ENCODE peak calls at places on chromosomes 2 and 18, in six cellular contexts. G, J, X, H, Y and T are unnamed samples.

GRCh38 chr2:95062247-95062646 is 36.7 kb downstream of the MAL start:
- DNase-seq in H (no peak), X (no peak), J (no peak), Y (no peak), G (no peak), T (no peak)

GRCh38 chr2:237327191-237327590 is 86.8 kb downstream of the COL6A3 start:
- DNase-seq in G (no peak), J (no peak), H (no peak), X (no peak), Y (no peak), T (no peak)

GRCh38 chr18:73270919-73271318 is 403.1 kb upstream of the NETO1 start:
- DNase-seq in Y (no peak), X (no peak), H (no peak), G (no peak), J (no peak), T (no peak)

GRCh38 chr2:217976301-217976700 is 26.5 kb downstream of the TNS1 start:
- DNase-seq in J (no peak), Y (no peak), H (no peak), G (no peak), X (no peak), T (no peak)

GRCh38 chr2:119156105-119156890 is 2.3 kb downstream of the C1QL2 start:
- DNase-seq in H (no peak), G (peak), Y (no peak), X (no peak), J (no peak), T (no peak)

GRCh38 chr2:43010428-43011141 is 215.8 kb downstream of the ZFP36L2 start:
- DNase-seq in J (no peak), X (no peak), G (no peak), Y (no peak), H (no peak), T (no peak)

GRCh38 chr2:28604284-28604843 is 108.5 kb downstream of the PLB1 start:
- DNase-seq in X (no peak), J (no peak), G (no peak), Y (no peak), H (no peak), T (no peak)

GRCh38 chr2:201448701-201449100 is 2.6 kb downstream of the TRAK2 start:
- DNase-seq in X (no peak), J (no peak), G (no peak), Y (no peak), H (no peak), T (no peak)

GRCh38 chr2:152763651-152764050 is 45.2 kb downstream of the ARL6IP6 start:
- DNase-seq in Y (no peak), X (no peak), J (no peak), G (no peak), H (no peak), T (no peak)

GRCh38 chr2:46645681-46646162 is 166.4 kb downstream of the TMEM247 start:
- DNase-seq in X (no peak), J (no peak), Y (no peak), G (no peak), H (no peak), T (no peak)

GRCh38 chr2:95240091-95240490 is 32.8 kb downstream of the ZNF892 start:
- DNase-seq in H (no peak), G (no peak), J (no peak), Y (no peak), X (no peak), T (no peak)

GRCh38 chr2:12716250-12717190 is at the start of gene TRIB2:
- DNase-seq in H (no peak), X (peak), G (peak), J (peak), Y (no peak), T (peak)

GRCh38 chr2:233999182-233999581 is 51.3 kb upstream of the SPP2 start:
- DNase-seq in Y (no peak), H (no peak), G (peak), X (no peak), J (no peak), T (no peak)

GRCh38 chr2:60354713-60355112 is 198.7 kb downstream of the BCL11A start:
- DNase-seq in G (no peak), Y (no peak), H (no peak), J (no peak), X (no peak), T (no peak)

GRCh38 chr2:233413529-233414272 is 59.4 kb downstream of the DGKD start:
- DNase-seq in G (peak), X (peak), Y (no peak), H (no peak), J (peak), T (no peak)

GRCh38 chr2:54665436-54665856 is 58.0 kb upstream of the EML6 start:
- DNase-seq in J (no peak), H (no peak), X (peak), G (peak), Y (no peak), T (peak)

GRCh38 chr18:49562481-49563129 is 748 bp downstream of the LIPG start:
- DNase-seq in X (no peak), G (no peak), H (no peak), Y (no peak), J (no peak), T (no peak)

GRCh38 chr18:77206676-77207370 is 42.8 kb upstream of the GALR1 start:
- DNase-seq in X (no peak), H (no peak), J (no peak), G (no peak), Y (no peak), T (no peak)

GRCh38 chr2:177328056-177328455 is 63.5 kb upstream of the NFE2L2 start:
- DNase-seq in H (no peak), G (no peak), X (no peak), J (no peak), Y (no peak), T (peak)

GRCh38 chr2:27152796-27153464 is 4.1 kb downstream of the TCF23 start:
- DNase-seq in G (no peak), Y (no peak), X (no peak), H (no peak), J (no peak), T (no peak)

GRCh38 chr2:8628179-8628869 is 53.5 kb upstream of the ID2 start:
- DNase-seq in G (no peak), Y (no peak), H (no peak), X (no peak), J (peak), T (peak)

GRCh38 chr2:180980185-180980942 is at the start of gene UBE2E3:
- DNase-seq in J (peak), Y (peak), G (peak), X (peak), H (no peak), T (peak)

GRCh38 chr2:98463988-98464771 is 19.5 kb downstream of the INPP4A start:
- DNase-seq in X (no peak), J (no peak), G (no peak), H (no peak), Y (no peak), T (no peak)

GRCh38 chr18:68757121-68757520 is 40.8 kb upstream of the CCDC102B start:
- DNase-seq in H (no peak), X (no peak), Y (no peak), G (no peak), J (no peak), T (no peak)

GRCh38 chr2:42545023-42545713 is 23.3 kb upstream of the MTA3 start:
- DNase-seq in H (no peak), X (no peak), J (no peak), G (no peak), Y (no peak), T (no peak)

GRCh38 chr2:212935749-212936148 is 215.7 kb downstream of the IKZF2 start:
- DNase-seq in G (no peak), Y (no peak), X (no peak), J (no peak), H (no peak), T (no peak)

GRCh38 chr2:150425121-150425559 is 62.3 kb downstream of the RND3 start:
- DNase-seq in J (no peak), Y (peak), X (no peak), H (no peak), G (no peak), T (no peak)

GRCh38 chr2:146523218-146523617 is 1321.6 kb upstream of the ACVR2A start:
- DNase-seq in Y (no peak), H (no peak), G (no peak), J (no peak), X (no peak), T (no peak)

GRCh38 chr2:25957743-25958142 is 24.6 kb downstream of the KIF3C start:
- DNase-seq in H (no peak), G (no peak), Y (no peak), X (no peak), J (no peak), T (no peak)

GRCh38 chr2:27710640-27711430 is 47.1 kb downstream of the SLC4A1AP start:
- DNase-seq in J (no peak), X (no peak), H (no peak), G (no peak), Y (no peak), T (no peak)

GRCh38 chr2:150403457-150403856 is 84.0 kb downstream of the RND3 start:
- DNase-seq in G (no peak), J (no peak), X (no peak), Y (no peak), H (peak), T (no peak)

GRCh38 chr18:73613706-73614340 is 533.8 kb downstream of the FBXO15 start:
- DNase-seq in J (no peak), X (no peak), H (no peak), Y (no peak), G (no peak), T (no peak)

GRCh38 chr2:56898986-56899385 is 715.2 kb downstream of the CCDC85A start:
- DNase-seq in G (no peak), J (no peak), X (no peak), H (no peak), Y (no peak), T (no peak)

GRCh38 chr2:73931531-73932500 is 5.1 kb downstream of the DGUOK start:
- DNase-seq in Y (no peak), J (no peak), X (no peak), H (no peak), G (no peak), T (no peak)

GRCh38 chr18:2961828-2962227 is 51.1 kb downstream of the LPIN2 start:
- DNase-seq in H (no peak), X (no peak), Y (no peak), G (peak), J (no peak), T (no peak)

GRCh38 chr2:240615830-240616547 is 9.3 kb upstream of the GPR35 start:
- DNase-seq in X (no peak), Y (no peak), G (peak), J (no peak), H (no peak), T (no peak)
- TF ChIP-seq CHD2 in X (no peak), Y (no peak), G (no peak), J (no peak), H (no peak), T (no peak)

DNA sequence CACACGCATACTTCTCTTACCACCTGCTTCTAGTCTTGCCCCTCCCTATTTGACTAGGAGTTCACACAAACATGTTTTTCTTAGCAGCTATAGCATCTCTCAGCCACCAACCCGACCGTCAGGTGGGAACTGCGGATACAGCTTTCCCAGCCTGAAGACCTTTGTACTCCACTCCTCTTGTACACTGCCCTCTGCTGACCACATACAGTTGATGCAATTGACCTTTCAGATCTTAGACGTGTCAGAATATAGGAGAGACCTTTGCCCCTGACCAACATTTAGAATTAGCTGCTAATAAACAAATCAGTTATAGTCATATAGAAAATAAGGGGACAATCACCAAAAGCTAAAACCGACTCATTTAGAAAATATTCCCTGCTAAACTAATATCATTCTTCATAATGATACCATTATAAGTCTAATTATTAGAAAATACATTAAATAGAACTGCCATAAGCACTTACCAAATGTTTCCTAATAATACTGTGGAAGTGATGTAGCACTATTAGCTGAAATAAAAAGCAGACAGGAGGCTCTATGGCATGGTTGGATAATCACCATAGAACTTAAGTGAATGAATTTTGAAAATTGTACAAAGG is 208.4 kb downstream of the RAD51AP2 start:
- DNase-seq in J (peak), Y (peak), X (peak), H (no peak), G (peak), T (peak)
- TF ChIP-seq CHD2 in J (no peak), Y (no peak), X (no peak), H (no peak), G (peak), T (no peak)

GRCh38 chr2:160928854-160929301 is 231.3 kb upstream of the TANK start:
- DNase-seq in Y (no peak), X (peak), G (no peak), J (no peak), H (no peak), T (no peak)

GRCh38 chr2:160934991-160935390 is 225.2 kb upstream of the TANK start:
- DNase-seq in J (no peak), X (no peak), H (no peak), Y (no peak), G (no peak), T (no peak)

GRCh38 chr2:160936407-160936806 is 223.8 kb upstream of the TANK start:
- DNase-seq in H (no peak), G (no peak), J (no peak), Y (no peak), X (no peak), T (no peak)

GRCh38 chr2:160934263-160934662 is 226.0 kb upstream of the TANK start:
- DNase-seq in Y (no peak), H (no peak), J (no peak), X (peak), G (no peak), T (no peak)

GRCh38 chr2:160932960-160933359 is 227.3 kb upstream of the TANK start:
- DNase-seq in X (peak), Y (no peak), H (no peak), G (no peak), J (peak), T (no peak)
- TF ChIP-seq CHD2 in X (no peak), Y (no peak), H (no peak), G (no peak), J (no peak), T (no peak)

GRCh38 chr2:183157131-183157530 is 32.9 kb downstream of the NUP35 start:
- DNase-seq in J (no peak), X (no peak), G (no peak), H (no peak), Y (no peak), T (no peak)

GRCh38 chr2:183164111-183165015 is 40.1 kb downstream of the NUP35 start:
- DNase-seq in J (no peak), H (no peak), X (no peak), Y (no peak), G (no peak), T (no peak)

GRCh38 chr2:183166210-183166609 is 42.0 kb downstream of the NUP35 start:
- DNase-seq in X (no peak), H (no peak), G (no peak), J (no peak), Y (no peak), T (no peak)

DNA sequence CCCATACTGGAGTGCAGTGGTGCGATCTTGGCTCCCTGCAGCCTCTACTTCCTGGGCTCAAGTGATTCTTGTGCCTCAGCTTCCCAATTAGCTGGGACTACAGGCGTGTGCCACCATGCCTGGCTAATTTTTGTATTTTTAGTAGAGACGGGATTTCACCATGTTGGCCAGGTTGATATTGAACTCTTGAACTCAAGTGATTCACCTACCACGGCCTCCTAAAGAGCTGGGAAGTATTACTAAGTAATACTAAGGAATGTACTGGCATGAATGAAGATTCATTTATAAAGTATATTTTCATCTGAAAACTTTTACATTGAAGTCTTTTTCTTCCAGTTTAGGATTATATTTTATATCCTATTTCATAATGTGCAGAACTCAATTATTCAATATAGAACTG is 38.1 kb downstream of the NUP35 start:
- DNase-seq in X (no peak), Y (no peak), G (no peak), J (no peak), H (no peak), T (no peak)
- TF ChIP-seq CHD2 in X (no peak), Y (no peak), G (no peak), J (no peak), H (no peak), T (no peak)

GRCh38 chr18:57913686-57914085 is 110.6 kb upstream of the ATP8B1 start:
- DNase-seq in J (no peak), Y (no peak), H (no peak), G (no peak), X (no peak), T (no peak)
- TF ChIP-seq CHD2 in J (no peak), Y (no peak), H (no peak), G (no peak), X (no peak), T (no peak)

DNA sequence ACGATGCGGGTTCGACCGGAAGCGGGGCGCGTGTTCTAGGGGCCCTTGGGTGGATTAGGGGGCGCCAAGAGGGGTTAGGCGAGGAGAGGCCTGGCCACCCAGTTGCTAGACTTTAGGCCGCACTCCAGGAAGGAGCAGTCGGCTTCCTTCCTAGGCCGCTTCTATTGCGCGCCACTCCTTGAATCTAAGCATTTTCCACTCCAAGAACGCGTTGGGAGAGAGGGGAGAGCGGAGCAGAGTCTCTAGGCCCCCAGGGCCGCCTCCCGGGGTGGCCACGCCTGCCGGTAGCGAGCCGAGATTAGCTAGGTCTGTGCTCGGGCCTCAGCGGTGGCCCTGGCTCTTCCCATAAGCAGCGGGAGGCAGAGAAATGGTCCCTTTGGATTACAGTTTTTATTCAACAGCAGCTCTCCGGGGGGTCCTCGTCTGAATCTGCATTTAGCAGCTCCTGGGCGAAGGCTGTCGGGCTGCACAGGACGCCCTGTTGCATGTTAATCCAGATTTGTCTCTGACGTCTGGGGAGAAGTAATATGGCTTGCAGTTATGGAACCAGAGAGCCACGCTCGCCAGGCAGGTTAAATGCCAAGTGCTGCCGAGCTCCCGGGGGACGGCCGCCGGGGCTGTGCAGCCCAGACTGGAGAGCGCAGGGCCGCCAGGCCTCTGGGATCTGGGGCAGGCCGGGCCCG is 11.4 kb downstream of the MEIS1 start:
- DNase-seq in X (no peak), G (no peak), J (no peak), H (no peak), Y (no peak), T (no peak)
- TF ChIP-seq CHD2 in X (no peak), G (no peak), J (no peak), H (no peak), Y (no peak), T (no peak)